ENCODE peak calls at places on chromosome 19, in four cellular contexts. Q is breast epithelium, D is OCI-LY7, U is fibroblast of lung. V is an unnamed sample.

GRCh38 chr19:7216373-7216902 is 77.8 kb downstream of the INSR start:
- DNase-seq in U (no peak), Q (no peak), D (no peak), V (peak)

GRCh38 chr19:22503524-22503923 is 81.4 kb upstream of the ZNF98 start:
- DNase-seq in Q (no peak), D (no peak), U (no peak), V (no peak)

GRCh38 chr19:21902596-21902995 is 66.6 kb upstream of the ZNF43 start:
- DNase-seq in D (no peak), U (no peak), Q (no peak), V (no peak)

GRCh38 chr19:55698256-55698655 is 23.2 kb downstream of the EPN1 start:
- DNase-seq in Q (no peak), U (no peak), D (no peak), V (no peak)

GRCh38 chr19:28481674-28482073 is 731.3 kb downstream of the UQCRFS1 start:
- DNase-seq in Q (no peak), U (no peak), D (no peak), V (no peak)

GRCh38 chr19:33550741-33551140 is 29.1 kb upstream of the PEPD start:
- DNase-seq in D (no peak), U (no peak), Q (no peak), V (no peak)

GRCh38 chr19:14383898-14384669 is 2.8 kb downstream of the ADGRE5 start:
- DNase-seq in D (peak), U (peak), Q (no peak), V (peak)

GRCh38 chr19:5216141-5216847 is 124.3 kb downstream of the PTPRS start:
- DNase-seq in U (no peak), D (peak), Q (no peak), V (peak)

GRCh38 chr19:31591258-31591657 is 242.0 kb upstream of the TSHZ3 start:
- DNase-seq in U (no peak), D (no peak), Q (no peak), V (no peak)

GRCh38 chr19:694481-695349 is 537 bp downstream of the PRSS57 start:
- DNase-seq in U (no peak), D (no peak), Q (no peak), V (no peak)
- H3K4me3 ChIP-seq in U (no peak), D (no peak), Q (no peak), V (no peak)

GRCh38 chr19:10086904-10087256 is 763 bp downstream of the SHFL start:
- DNase-seq in D (no peak), U (no peak), Q (no peak), V (no peak)

GRCh38 chr19:10088949-10089554 is 2.9 kb downstream of the SHFL start:
- DNase-seq in D (no peak), U (no peak), Q (no peak), V (no peak)

GRCh38 chr19:10085641-10086031 is 481 bp upstream of the SHFL start:
- DNase-seq in Q (no peak), D (no peak), U (no peak), V (no peak)

GRCh38 chr19:10086032-10086903 is at the start of gene SHFL:
- DNase-seq in U (peak), D (peak), Q (peak), V (peak)

DNA sequence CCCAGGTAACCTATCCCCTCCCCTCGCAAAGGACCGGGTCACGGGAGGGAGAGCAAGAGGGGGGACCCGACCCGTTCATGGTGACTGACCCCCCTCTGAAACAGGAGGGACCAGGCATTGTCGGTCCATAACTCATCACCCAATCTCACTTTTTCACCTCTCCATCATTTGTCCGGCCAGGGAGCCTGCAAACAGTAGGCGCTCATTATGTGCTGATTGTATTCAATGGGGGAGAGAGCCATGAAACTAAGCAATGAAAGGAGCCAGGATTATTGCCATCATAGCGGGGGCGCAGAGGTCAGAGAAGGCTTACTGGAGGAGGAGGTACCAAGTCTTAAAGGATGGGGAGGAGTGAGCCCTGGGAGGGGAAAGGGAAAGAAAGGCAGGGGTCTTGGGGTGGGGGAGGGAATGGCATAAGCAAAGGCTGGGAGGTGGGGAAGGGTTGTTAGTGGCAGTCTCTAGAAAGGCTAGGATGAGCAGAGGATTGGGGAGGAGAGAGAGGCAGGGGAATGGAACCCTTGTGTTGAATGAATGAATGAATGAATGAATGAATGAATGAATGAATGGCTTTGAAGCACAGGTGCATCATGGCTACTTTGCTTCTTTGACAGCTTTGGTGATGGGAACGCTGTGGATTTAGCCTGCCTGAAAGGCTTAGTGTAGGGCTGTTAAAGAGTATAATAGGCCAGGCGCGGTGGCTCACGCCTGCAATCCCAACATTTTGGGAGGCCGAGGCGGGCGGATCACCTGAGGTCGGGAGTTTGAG is 1.4 kb downstream of the SHFL start:
- DNase-seq in U (no peak), Q (no peak), D (no peak), V (no peak)
- H3K4me3 ChIP-seq in U (peak), Q (no peak), D (peak), V (peak)

DNA sequence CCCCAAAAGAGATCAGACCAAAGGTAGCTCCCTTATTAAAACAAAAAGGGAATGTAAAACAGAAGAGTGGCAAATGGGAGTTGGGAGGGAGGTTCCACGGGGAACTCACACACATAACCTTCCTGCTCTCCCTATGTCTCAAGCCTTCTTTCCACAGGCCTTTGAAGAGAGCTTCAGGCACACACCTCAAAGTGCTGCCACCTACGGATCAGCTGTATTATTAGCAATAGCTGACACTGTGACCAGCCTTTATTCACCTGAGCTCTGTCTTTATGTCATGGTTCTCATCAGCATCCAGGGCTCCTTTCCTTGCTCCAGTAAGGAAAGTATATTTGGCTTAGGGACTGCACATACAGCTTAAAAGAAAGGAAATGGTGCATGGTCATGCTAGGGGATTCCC is 11.3 kb downstream of the ZNF571 start:
- DNase-seq in U (no peak), Q (no peak), D (peak), V (no peak)
- H3K4me3 ChIP-seq in U (no peak), Q (no peak), D (no peak), V (no peak)

GRCh38 chr19:12325690-12326089 is 7.7 kb downstream of the ZNF563 start:
- DNase-seq in U (no peak), D (no peak), Q (no peak), V (no peak)

GRCh38 chr19:12330340-12330739 is 3.1 kb downstream of the ZNF563 start:
- DNase-seq in U (no peak), Q (no peak), D (no peak), V (no peak)

GRCh38 chr19:12333162-12334159 is at the start of gene ZNF563:
- DNase-seq in U (peak), Q (peak), D (peak), V (peak)

DNA sequence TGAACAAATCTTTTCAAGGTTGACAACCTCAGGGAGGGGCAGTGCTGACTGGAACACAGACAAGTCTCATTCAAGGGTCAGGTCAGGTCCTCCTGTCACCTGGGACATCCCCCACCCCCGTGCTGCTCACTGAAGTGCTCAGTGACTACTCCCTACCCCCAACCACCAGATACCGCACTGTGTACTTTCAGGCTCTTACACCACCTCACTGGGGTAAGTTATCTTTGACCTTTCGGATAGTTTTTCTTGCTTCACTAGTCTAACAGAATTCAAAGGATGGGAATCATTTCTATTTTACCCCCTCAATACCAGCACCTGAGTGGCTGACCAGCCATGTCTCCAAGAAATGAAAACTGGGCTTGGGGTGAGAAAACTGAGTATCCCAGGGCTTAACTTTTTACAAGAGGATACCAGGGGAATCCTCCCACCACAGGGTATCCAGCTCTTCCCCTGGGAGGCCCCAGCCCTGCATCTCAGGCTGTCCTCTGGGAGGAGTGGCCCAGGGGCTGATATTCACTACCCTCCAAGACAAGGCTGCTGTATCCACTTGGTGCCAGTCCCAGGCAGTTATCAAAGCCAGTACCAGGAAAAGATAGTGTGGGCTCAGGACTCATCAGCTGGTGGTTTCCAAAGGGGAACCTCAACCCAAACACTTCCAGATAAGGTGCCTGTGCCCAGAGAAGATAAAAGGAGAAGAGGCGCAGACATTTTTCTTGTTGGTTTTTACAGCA is 2.1 kb downstream of the ZNF563 start:
- DNase-seq in Q (no peak), U (no peak), D (peak), V (peak)
- H3K4me3 ChIP-seq in Q (no peak), U (no peak), D (peak), V (peak)

DNA sequence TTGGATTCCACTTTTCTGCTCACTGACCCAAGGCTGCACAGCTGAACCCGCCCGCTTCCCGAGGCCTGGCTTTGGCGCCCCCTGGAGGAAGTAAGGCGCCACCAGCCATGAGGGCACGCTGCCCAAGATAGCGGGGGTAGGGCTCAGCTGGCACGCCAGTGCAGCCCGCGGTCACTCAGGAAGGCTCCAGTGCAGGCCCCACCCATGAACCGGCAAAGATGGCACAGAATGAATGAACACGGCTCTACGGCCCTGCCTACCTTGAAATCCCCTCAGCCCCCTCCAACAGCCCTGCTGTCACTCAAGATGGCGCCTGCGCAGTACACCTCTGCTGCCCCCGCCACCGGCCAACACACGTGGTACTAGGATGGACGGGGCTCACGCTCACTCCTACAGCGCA is 3.0 kb downstream of the PEG3 start:
- DNase-seq in U (peak), Q (peak), D (no peak), V (no peak)
- H3K4me3 ChIP-seq in U (no peak), Q (peak), D (no peak), V (no peak)

DNA sequence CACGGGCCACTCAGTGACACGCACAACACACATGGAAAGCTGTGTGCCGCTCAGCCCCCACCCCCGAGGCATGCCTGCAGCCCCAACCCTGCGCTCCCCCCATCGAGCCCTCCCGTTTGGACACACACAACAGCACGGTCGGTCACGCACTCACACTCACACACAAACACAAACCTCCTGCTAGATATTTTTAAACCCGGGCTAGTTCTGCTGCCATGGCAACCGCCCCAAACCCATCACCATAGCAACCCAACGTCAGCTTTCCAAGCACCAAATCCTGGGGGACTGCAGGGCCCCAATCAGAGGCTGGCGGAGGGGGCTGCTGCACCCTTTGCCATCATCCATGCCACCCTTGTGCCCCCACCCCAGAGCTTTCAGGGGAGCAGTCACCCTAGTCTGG is 2.5 kb upstream of the NOVA2 start:
- DNase-seq in U (no peak), Q (no peak), D (no peak), V (peak)
- H3K4me3 ChIP-seq in U (no peak), Q (no peak), D (no peak), V (no peak)

GRCh38 chr19:17686027-17686511 is 2.1 kb downstream of the UNC13A start:
- DNase-seq in U (no peak), Q (no peak), D (no peak), V (no peak)
- H3K4me3 ChIP-seq in U (no peak), Q (no peak), D (no peak), V (no peak)

V was measured in GM12865.